ENCODE peak calls at places on chromosomes 7 and 10, in four cellular contexts. One of them, this sample, is unnamed.
A peak's percentile ranks its signal among the peaks of the same experiment; 100 is the strongest.

GRCh38 chr7:130649004-130649790 is 19.4 kb downstream of the COPG2 start:
- DNase-seq in body of pancreas: no peak
- DNase-seq in MG63: no peak
- DNase-seq in SK-N-SH: no peak
- DNase-seq in this sample: no peak

GRCh38 chr10:58258977-58259692 is 8.6 kb downstream of the IPMK start:
- DNase-seq in MG63: no peak
- DNase-seq in SK-N-SH: no peak
- DNase-seq in body of pancreas: no peak
- DNase-seq in this sample: no peak

GRCh38 chr7:116354546-116355422 is 144.4 kb downstream of the TES start:
- DNase-seq in body of pancreas: peak; percentile 75
- DNase-seq in SK-N-SH: peak; percentile 11
- DNase-seq in MG63: peak; percentile 90
- DNase-seq in this sample: peak; percentile 94

GRCh38 chr10:124142960-124143359 is 49.6 kb upstream of the CHST15 start:
- DNase-seq in MG63: peak; percentile 46
- DNase-seq in body of pancreas: no peak
- DNase-seq in SK-N-SH: no peak
- DNase-seq in this sample: no peak

GRCh38 chr10:97683556-97684357 is 3.3 kb downstream of the AVPI1 start:
- DNase-seq in MG63: peak; percentile 31
- DNase-seq in SK-N-SH: peak; percentile 63
- DNase-seq in body of pancreas: peak; percentile 54
- DNase-seq in this sample: no peak

GRCh38 chr10:75210193-75211006 is at the start of gene VDAC2:
- DNase-seq in SK-N-SH: peak; percentile 99
- DNase-seq in MG63: peak; percentile 89
- DNase-seq in body of pancreas: peak; percentile 90
- DNase-seq in this sample: no peak

GRCh38 chr10:73251683-73252444 is 580 bp downstream of the MRPS16 start:
- DNase-seq in SK-N-SH: peak; percentile 37
- DNase-seq in body of pancreas: no peak
- DNase-seq in MG63: peak; percentile 2
- DNase-seq in this sample: no peak

GRCh38 chr7:25032774-25033743 is 53.1 kb upstream of the OSBPL3 start:
- DNase-seq in MG63: peak; percentile 67
- DNase-seq in body of pancreas: no peak
- DNase-seq in SK-N-SH: no peak
- DNase-seq in this sample: no peak

GRCh38 chr10:113616244-113617074 is 47.4 kb downstream of the NRAP start:
- DNase-seq in body of pancreas: no peak
- DNase-seq in MG63: no peak
- DNase-seq in SK-N-SH: peak; percentile 21
- DNase-seq in this sample: no peak

GRCh38 chr7:71735961-71736556 is 604.1 kb downstream of the GALNT17 start:
- DNase-seq in SK-N-SH: peak; percentile 77
- DNase-seq in MG63: peak; percentile 23
- DNase-seq in body of pancreas: peak; percentile 72
- DNase-seq in this sample: peak; percentile 5

GRCh38 chr7:131653418-131654248 is 97.2 kb upstream of the PODXL start:
- DNase-seq in body of pancreas: no peak
- DNase-seq in MG63: no peak
- DNase-seq in SK-N-SH: peak; percentile 30
- DNase-seq in this sample: no peak

DNA sequence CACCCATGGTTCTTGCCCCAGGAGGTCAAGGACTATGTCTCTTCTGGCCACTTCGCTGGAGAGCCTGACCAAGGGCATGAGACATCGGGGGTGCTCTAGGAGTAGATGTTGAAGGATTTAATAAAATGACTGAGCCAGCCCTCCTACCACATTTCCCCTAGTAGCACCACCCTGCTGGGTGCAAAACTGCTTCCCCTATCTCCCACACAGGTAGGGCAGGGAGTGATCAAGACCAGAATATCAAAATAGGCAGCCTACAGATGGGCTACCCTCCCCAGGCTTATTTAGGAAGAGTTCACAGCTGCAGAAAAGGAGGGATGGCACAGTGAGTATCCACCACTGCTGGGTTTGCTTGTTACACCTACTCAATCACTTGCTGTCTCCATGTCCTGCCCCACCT is 103.9 kb downstream of the FGFR2 start:
- DNase-seq in SK-N-SH: no peak
- DNase-seq in MG63: no peak
- DNase-seq in body of pancreas: no peak
- DNase-seq in this sample: no peak
- H3K36me3 ChIP-seq in SK-N-SH: no peaks in the 10 kb centered on the region
- H3K36me3 ChIP-seq in MG63: no peaks in the 10 kb centered on the region
- H3K36me3 ChIP-seq in body of pancreas: no peaks in the 10 kb centered on the region
- H3K36me3 ChIP-seq in this sample: no peaks in the 10 kb centered on the region

GRCh38 chr7:135843214-135843613 is 94.6 kb upstream of the FAM180A start:
- DNase-seq in MG63: no peak
- DNase-seq in SK-N-SH: no peak
- DNase-seq in body of pancreas: no peak
- DNase-seq in this sample: no peak
- H3K27me3 ChIP-seq in MG63: no peaks in the 10 kb centered on the region
- H3K27me3 ChIP-seq in SK-N-SH: no peaks in the 10 kb centered on the region
- H3K27me3 ChIP-seq in body of pancreas: no peaks in the 10 kb centered on the region
- H3K27me3 ChIP-seq in this sample: no peaks in the 10 kb centered on the region

GRCh38 chr7:139481364-139481763 is 2.1 kb downstream of the KLRG2 start:
- DNase-seq in body of pancreas: no peak
- DNase-seq in SK-N-SH: no peak
- DNase-seq in MG63: no peak
- DNase-seq in this sample: no peak

GRCh38 chr7:139471740-139472353 is 11.6 kb downstream of the KLRG2 start:
- DNase-seq in MG63: no peak
- DNase-seq in SK-N-SH: no peak
- DNase-seq in body of pancreas: no peak
- DNase-seq in this sample: peak; percentile 48

GRCh38 chr7:139476891-139477290 is 6.6 kb downstream of the KLRG2 start:
- DNase-seq in body of pancreas: no peak
- DNase-seq in MG63: no peak
- DNase-seq in SK-N-SH: no peak
- DNase-seq in this sample: no peak

GRCh38 chr7:139479620-139480019 is 3.9 kb downstream of the KLRG2 start:
- DNase-seq in MG63: no peak
- DNase-seq in body of pancreas: no peak
- DNase-seq in SK-N-SH: peak; percentile 72
- DNase-seq in this sample: no peak

DNA sequence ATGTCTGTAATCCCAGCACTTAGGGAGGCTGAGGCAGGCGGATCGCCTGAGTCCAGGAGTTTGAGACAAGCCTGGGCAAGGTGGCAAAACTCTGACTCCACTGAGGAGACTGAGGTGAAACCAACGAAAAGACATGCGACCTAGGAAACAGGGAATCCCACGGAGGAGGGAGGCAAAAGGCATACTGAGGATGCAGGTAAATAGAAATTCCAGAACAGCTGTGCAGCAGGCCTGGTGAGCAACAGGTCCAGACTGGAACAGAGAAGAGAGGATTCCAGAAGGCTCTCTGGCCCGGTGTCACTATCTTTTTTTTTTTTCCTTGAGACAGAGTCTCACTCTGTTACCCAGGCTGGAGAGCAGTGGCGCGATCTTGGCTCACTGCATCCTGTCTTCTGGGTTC is 7.3 kb downstream of the KLRG2 start:
- DNase-seq in MG63: no peak
- DNase-seq in body of pancreas: no peak
- DNase-seq in SK-N-SH: no peak
- DNase-seq in this sample: no peak
- H3K4me3 ChIP-seq in MG63: no peak overlapping the region
- H3K4me3 ChIP-seq in body of pancreas: no peak overlapping the region
- H3K4me3 ChIP-seq in SK-N-SH: no peak overlapping the region
- H3K4me3 ChIP-seq in this sample: no peak overlapping the region

DNA sequence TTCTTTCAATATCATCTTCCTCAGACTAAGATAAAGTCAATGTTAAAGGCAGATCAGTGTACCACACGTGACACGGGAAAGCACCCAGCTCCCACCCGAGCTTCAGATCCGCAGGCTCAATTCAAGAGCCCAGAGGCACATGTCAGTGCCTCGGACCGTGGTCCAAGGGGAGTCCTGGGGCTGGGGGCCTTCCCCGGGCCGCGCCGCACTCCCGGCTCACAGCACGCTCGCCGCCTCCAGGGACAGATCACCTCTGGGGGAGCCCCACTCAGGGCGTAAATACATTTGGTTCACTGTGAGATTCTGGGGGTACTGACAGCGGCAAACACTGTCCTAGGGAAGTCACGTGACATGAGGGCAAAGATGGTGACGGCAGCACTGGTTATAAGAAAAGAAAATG is 10.8 kb downstream of the BNIP3 start:
- DNase-seq in body of pancreas: no peak
- DNase-seq in MG63: no peak
- DNase-seq in SK-N-SH: no peak
- DNase-seq in this sample: no peak
- H3K36me3 ChIP-seq in body of pancreas: peaks cover 29% of the 10 kb centered on the region
- H3K36me3 ChIP-seq in MG63: peaks cover 64% of the 10 kb centered on the region
- H3K36me3 ChIP-seq in SK-N-SH: peaks cover 17% of the 10 kb centered on the region
- H3K36me3 ChIP-seq in this sample: peaks cover 1% of the 10 kb centered on the region

GRCh38 chr10:71087622-71088021 is 124.7 kb upstream of the UNC5B start:
- DNase-seq in SK-N-SH: no peak
- DNase-seq in MG63: no peak
- DNase-seq in body of pancreas: no peak
- DNase-seq in this sample: no peak

GRCh38 chr10:71084818-71085126 is 127.6 kb upstream of the UNC5B start:
- DNase-seq in body of pancreas: no peak
- DNase-seq in MG63: no peak
- DNase-seq in SK-N-SH: no peak
- DNase-seq in this sample: no peak

GRCh38 chr10:71088054-71088453 is 124.3 kb upstream of the UNC5B start:
- DNase-seq in SK-N-SH: no peak
- DNase-seq in body of pancreas: no peak
- DNase-seq in MG63: no peak
- DNase-seq in this sample: peak; percentile 67

GRCh38 chr10:71085689-71086438 is 126.5 kb upstream of the UNC5B start:
- DNase-seq in body of pancreas: no peak
- DNase-seq in SK-N-SH: no peak
- DNase-seq in MG63: no peak
- DNase-seq in this sample: no peak

DNA sequence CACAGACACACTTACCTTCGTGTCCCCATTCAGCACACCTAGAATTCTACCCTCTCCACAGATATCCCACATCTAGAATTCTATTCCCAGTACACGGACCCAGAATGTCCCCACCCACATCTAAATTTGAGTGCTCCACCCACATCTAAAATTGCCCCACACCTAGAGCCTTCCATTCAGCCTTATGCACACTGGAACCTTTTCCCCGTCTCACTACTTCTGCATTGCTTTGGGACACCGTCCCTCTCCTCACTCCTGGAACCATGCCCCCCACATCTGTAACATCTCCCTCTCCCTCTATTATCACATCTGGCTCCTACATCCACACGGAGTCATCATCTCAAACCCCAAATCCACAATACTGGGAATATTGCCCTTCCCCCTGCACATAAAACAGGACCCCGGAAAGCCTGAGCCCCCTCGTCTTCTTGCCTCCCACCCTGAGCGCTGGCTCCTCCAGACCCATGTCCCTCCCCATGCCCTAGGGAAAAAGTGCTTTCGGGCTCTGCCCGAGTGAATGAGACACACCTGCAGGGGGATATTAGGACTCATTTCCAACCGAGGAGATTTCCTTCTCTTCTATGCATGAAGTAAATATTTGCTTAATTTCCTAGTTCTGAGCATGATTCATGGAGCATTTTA is 125.8 kb upstream of the UNC5B start:
- DNase-seq in body of pancreas: no peak
- DNase-seq in MG63: no peak
- DNase-seq in SK-N-SH: no peak
- DNase-seq in this sample: no peak
- H3K27me3 ChIP-seq in body of pancreas: no peaks in the 10 kb centered on the region
- H3K27me3 ChIP-seq in MG63: no peaks in the 10 kb centered on the region
- H3K27me3 ChIP-seq in SK-N-SH: peaks cover 14% of the 10 kb centered on the region
- H3K27me3 ChIP-seq in this sample: peaks cover 5% of the 10 kb centered on the region

DNA sequence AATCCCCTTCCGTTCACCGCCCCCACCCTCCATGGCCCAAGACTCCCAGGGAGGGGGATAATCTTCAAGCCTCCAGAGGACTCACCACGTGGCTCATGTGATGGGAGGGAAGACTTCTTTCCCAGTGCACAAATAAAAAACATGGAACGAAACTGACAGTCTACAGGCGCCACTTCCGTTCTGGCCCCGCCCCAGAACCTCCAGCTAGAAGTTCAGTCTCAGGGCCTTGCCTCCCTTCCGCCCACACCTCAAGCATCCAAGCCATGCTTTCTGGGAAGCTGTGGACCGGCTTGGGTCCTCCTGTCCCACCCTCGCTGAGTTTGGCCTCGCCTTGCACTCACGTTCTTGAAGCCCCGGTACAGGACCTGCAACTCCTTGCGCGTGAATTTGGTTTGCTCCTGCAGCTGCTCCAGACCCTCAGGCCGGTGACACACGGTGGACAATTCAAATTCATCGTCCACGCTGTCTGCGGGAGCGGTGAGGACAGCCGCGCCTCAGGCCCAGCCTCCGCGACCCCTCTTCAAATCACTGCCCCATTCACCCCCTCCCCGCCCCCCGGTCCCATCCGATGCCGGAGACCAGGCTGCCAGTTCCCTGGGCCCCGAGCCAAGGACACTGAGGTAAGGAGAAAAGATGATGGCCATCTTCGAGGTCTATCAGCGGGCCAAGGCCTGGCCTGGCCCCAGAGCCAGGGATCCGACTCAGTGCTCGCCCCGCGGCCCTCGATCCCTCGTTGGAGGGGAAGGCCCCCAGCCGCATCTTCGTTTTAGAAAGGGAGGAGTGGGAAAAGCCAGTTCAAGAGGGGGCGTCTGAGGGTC is 10.7 kb upstream of the OGA start:
- DNase-seq in SK-N-SH: no peak
- DNase-seq in MG63: no peak
- DNase-seq in body of pancreas: no peak
- DNase-seq in this sample: no peak
- H3K4me3 ChIP-seq in SK-N-SH: no peak overlapping the region
- H3K4me3 ChIP-seq in MG63: no peak overlapping the region
- H3K4me3 ChIP-seq in body of pancreas: no peak overlapping the region
- H3K4me3 ChIP-seq in this sample: peak overlapping the region; percentile 18

GRCh38 chr10:103276251-103276936 is 544 bp upstream of the INA start:
- DNase-seq in body of pancreas: no peak
- DNase-seq in SK-N-SH: peak; percentile 39
- DNase-seq in MG63: no peak
- DNase-seq in this sample: no peak

GRCh38 chr10:103278862-103279298 is 1.9 kb downstream of the INA start:
- DNase-seq in body of pancreas: peak; percentile 21
- DNase-seq in MG63: peak; percentile 30
- DNase-seq in SK-N-SH: no peak
- DNase-seq in this sample: no peak

GRCh38 chr10:103277713-103278299 is 868 bp downstream of the INA start:
- DNase-seq in body of pancreas: peak; percentile 11
- DNase-seq in MG63: no peak
- DNase-seq in SK-N-SH: peak; percentile 57
- DNase-seq in this sample: no peak

GRCh38 chr10:103276941-103277712 is at the start of gene INA:
- DNase-seq in SK-N-SH: peak; percentile 97
- DNase-seq in body of pancreas: peak; percentile 23
- DNase-seq in MG63: no peak
- DNase-seq in this sample: peak; percentile 29

GRCh38 chr10:103278424-103278823 is 1.5 kb downstream of the INA start:
- DNase-seq in SK-N-SH: no peak
- DNase-seq in body of pancreas: no peak
- DNase-seq in MG63: no peak
- DNase-seq in this sample: no peak
- H3K36me3 ChIP-seq in SK-N-SH: no peaks in the 10 kb centered on the region
- H3K36me3 ChIP-seq in body of pancreas: no peaks in the 10 kb centered on the region
- H3K36me3 ChIP-seq in MG63: no peaks in the 10 kb centered on the region
- H3K36me3 ChIP-seq in this sample: no peaks in the 10 kb centered on the region

This sample was measured in kidney epithelial cell.